ENCODE peak calls at places on chromosomes 11 and 22, in seven cellular contexts. One of them, this sample, is unnamed. For H3K27me3, the result is how much of the 10 kb centered on the place peaks cover.

GRCh38 chr11:16350125-16350524 is 6.2 kb downstream of the SOX6 start:
- DNase-seq in spleen: no peak
- DNase-seq in endodermal cell: no peak
- DNase-seq in left ventricle myocardium inferior: no peak
- DNase-seq in IMR-90: no peak
- DNase-seq in psoas muscle: no peak
- DNase-seq in pancreas: no peak
- DNase-seq in this sample: no peak

GRCh38 chr22:30471616-30472318 is at the start of gene SEC14L3:
- DNase-seq in spleen: no peak
- DNase-seq in endodermal cell: no peak
- DNase-seq in left ventricle myocardium inferior: no peak
- DNase-seq in IMR-90: no peak
- DNase-seq in psoas muscle: no peak
- DNase-seq in pancreas: no peak
- DNase-seq in this sample: no peak

GRCh38 chr22:50119768-50120251 is 30.0 kb downstream of the MOV10L1 start:
- DNase-seq in spleen: no peak
- DNase-seq in endodermal cell: no peak
- DNase-seq in left ventricle myocardium inferior: no peak
- DNase-seq in IMR-90: peak
- DNase-seq in psoas muscle: no peak
- DNase-seq in pancreas: no peak
- DNase-seq in this sample: no peak

GRCh38 chr11:62774407-62774806 is 3.2 kb downstream of the TAF6L start:
- DNase-seq in spleen: no peak
- DNase-seq in endodermal cell: no peak
- DNase-seq in left ventricle myocardium inferior: no peak
- DNase-seq in IMR-90: no peak
- DNase-seq in psoas muscle: no peak
- DNase-seq in pancreas: no peak
- DNase-seq in this sample: no peak

GRCh38 chr11:128508785-128509518 is 78.4 kb downstream of the ETS1 start:
- DNase-seq in spleen: no peak
- DNase-seq in endodermal cell: no peak
- DNase-seq in left ventricle myocardium inferior: no peak
- DNase-seq in IMR-90: peak
- DNase-seq in psoas muscle: no peak
- DNase-seq in pancreas: no peak
- DNase-seq in this sample: no peak

GRCh38 chr11:130513132-130513531 is 64.7 kb downstream of the ADAMTS15 start:
- DNase-seq in spleen: no peak
- DNase-seq in endodermal cell: no peak
- DNase-seq in left ventricle myocardium inferior: peak
- DNase-seq in IMR-90: no peak
- DNase-seq in psoas muscle: peak
- DNase-seq in pancreas: no peak
- DNase-seq in this sample: no peak

GRCh38 chr11:6315811-6316425 is 4.4 kb downstream of the CAVIN3 start:
- DNase-seq in spleen: peak
- DNase-seq in endodermal cell: peak
- DNase-seq in left ventricle myocardium inferior: peak
- DNase-seq in IMR-90: peak
- DNase-seq in psoas muscle: peak
- DNase-seq in pancreas: peak
- DNase-seq in this sample: no peak

GRCh38 chr11:93993747-93994146 is 27.4 kb upstream of the HEPHL1 start:
- DNase-seq in spleen: no peak
- DNase-seq in endodermal cell: no peak
- DNase-seq in left ventricle myocardium inferior: no peak
- DNase-seq in IMR-90: no peak
- DNase-seq in psoas muscle: no peak
- DNase-seq in pancreas: no peak
- DNase-seq in this sample: no peak

GRCh38 chr11:20775331-20775730 is 105.9 kb downstream of the NELL1 start:
- DNase-seq in spleen: no peak
- DNase-seq in endodermal cell: no peak
- DNase-seq in left ventricle myocardium inferior: no peak
- DNase-seq in IMR-90: no peak
- DNase-seq in psoas muscle: no peak
- DNase-seq in pancreas: no peak
- DNase-seq in this sample: no peak

GRCh38 chr11:75505966-75506692 is 19.6 kb downstream of the GDPD5 start:
- DNase-seq in spleen: no peak
- DNase-seq in endodermal cell: no peak
- DNase-seq in left ventricle myocardium inferior: peak
- DNase-seq in IMR-90: no peak
- DNase-seq in psoas muscle: no peak
- DNase-seq in pancreas: no peak
- DNase-seq in this sample: no peak

GRCh38 chr11:93623179-93623578 is 38.3 kb upstream of the CEP295 start:
- DNase-seq in spleen: no peak
- DNase-seq in endodermal cell: peak
- DNase-seq in left ventricle myocardium inferior: no peak
- DNase-seq in IMR-90: no peak
- DNase-seq in psoas muscle: no peak
- DNase-seq in pancreas: no peak
- DNase-seq in this sample: no peak

GRCh38 chr11:120964857-120965256 is 59.0 kb upstream of the TBCEL start:
- DNase-seq in spleen: no peak
- DNase-seq in endodermal cell: no peak
- DNase-seq in left ventricle myocardium inferior: no peak
- DNase-seq in IMR-90: peak
- DNase-seq in psoas muscle: no peak
- DNase-seq in pancreas: no peak
- DNase-seq in this sample: no peak

GRCh38 chr11:114099392-114100178 is 40.1 kb downstream of the ZBTB16 start:
- DNase-seq in spleen: no peak
- DNase-seq in endodermal cell: no peak
- DNase-seq in left ventricle myocardium inferior: no peak
- DNase-seq in IMR-90: no peak
- DNase-seq in psoas muscle: peak
- DNase-seq in pancreas: no peak
- DNase-seq in this sample: no peak

GRCh38 chr11:35458846-35459245 is 39.5 kb upstream of the SLC1A2 start:
- DNase-seq in spleen: no peak
- DNase-seq in endodermal cell: no peak
- DNase-seq in left ventricle myocardium inferior: no peak
- DNase-seq in IMR-90: no peak
- DNase-seq in psoas muscle: no peak
- DNase-seq in pancreas: no peak
- DNase-seq in this sample: no peak

GRCh38 chr11:117226388-117227385 is 5.2 kb downstream of the PCSK7 start:
- DNase-seq in spleen: no peak
- DNase-seq in endodermal cell: peak
- DNase-seq in left ventricle myocardium inferior: no peak
- DNase-seq in IMR-90: peak
- DNase-seq in psoas muscle: no peak
- DNase-seq in pancreas: no peak
- DNase-seq in this sample: peak

GRCh38 chr11:27697679-27698275 is 2.5 kb downstream of the BDNF start:
- DNase-seq in spleen: no peak
- DNase-seq in endodermal cell: no peak
- DNase-seq in left ventricle myocardium inferior: no peak
- DNase-seq in IMR-90: no peak
- DNase-seq in psoas muscle: no peak
- DNase-seq in pancreas: no peak
- DNase-seq in this sample: no peak

GRCh38 chr11:119684361-119685072 is 44.5 kb downstream of the NECTIN1 start:
- DNase-seq in spleen: no peak
- DNase-seq in endodermal cell: peak
- DNase-seq in left ventricle myocardium inferior: no peak
- DNase-seq in IMR-90: peak
- DNase-seq in psoas muscle: no peak
- DNase-seq in pancreas: no peak
- DNase-seq in this sample: no peak

GRCh38 chr11:110000045-110000502 is 93.1 kb upstream of the ZC3H12C start:
- DNase-seq in spleen: no peak
- DNase-seq in endodermal cell: no peak
- DNase-seq in left ventricle myocardium inferior: no peak
- DNase-seq in IMR-90: peak
- DNase-seq in psoas muscle: no peak
- DNase-seq in pancreas: no peak
- DNase-seq in this sample: no peak

GRCh38 chr11:27158763-27159679 is 118.4 kb downstream of the BBOX1 start:
- DNase-seq in spleen: no peak
- DNase-seq in endodermal cell: peak
- DNase-seq in left ventricle myocardium inferior: no peak
- DNase-seq in IMR-90: peak
- DNase-seq in psoas muscle: peak
- DNase-seq in pancreas: no peak
- DNase-seq in this sample: peak

GRCh38 chr11:63951779-63952536 is 13.2 kb downstream of the NAA40 start:
- DNase-seq in spleen: no peak
- DNase-seq in endodermal cell: no peak
- DNase-seq in left ventricle myocardium inferior: no peak
- DNase-seq in IMR-90: no peak
- DNase-seq in psoas muscle: no peak
- DNase-seq in pancreas: no peak
- DNase-seq in this sample: no peak

GRCh38 chr11:34405079-34405858 is 33.5 kb upstream of the CAT start:
- DNase-seq in spleen: no peak
- DNase-seq in endodermal cell: no peak
- DNase-seq in left ventricle myocardium inferior: no peak
- DNase-seq in IMR-90: no peak
- DNase-seq in psoas muscle: no peak
- DNase-seq in pancreas: no peak
- DNase-seq in this sample: no peak

GRCh38 chr11:13310443-13310842 is 32.9 kb downstream of the BMAL1 start:
- DNase-seq in spleen: no peak
- DNase-seq in endodermal cell: no peak
- DNase-seq in left ventricle myocardium inferior: no peak
- DNase-seq in IMR-90: no peak
- DNase-seq in psoas muscle: no peak
- DNase-seq in pancreas: no peak
- DNase-seq in this sample: no peak
- H3K4me3 ChIP-seq in spleen: no peak
- H3K4me3 ChIP-seq in endodermal cell: no peak
- H3K4me3 ChIP-seq in left ventricle myocardium inferior: no peak
- H3K4me3 ChIP-seq in IMR-90: no peak
- H3K4me3 ChIP-seq in psoas muscle: no peak
- H3K4me3 ChIP-seq in pancreas: no peak
- H3K4me3 ChIP-seq in this sample: no peak

GRCh38 chr11:57322881-57323467 is 1.8 kb downstream of the TNKS1BP1 start:
- DNase-seq in spleen: no peak
- DNase-seq in endodermal cell: no peak
- DNase-seq in left ventricle myocardium inferior: no peak
- DNase-seq in IMR-90: no peak
- DNase-seq in psoas muscle: peak
- DNase-seq in pancreas: no peak
- DNase-seq in this sample: no peak
- H3K27ac ChIP-seq in spleen: peak
- H3K27ac ChIP-seq in endodermal cell: peak
- H3K27ac ChIP-seq in left ventricle myocardium inferior: peak
- H3K27ac ChIP-seq in IMR-90: peak
- H3K27ac ChIP-seq in psoas muscle: peak
- H3K27ac ChIP-seq in pancreas: peak
- H3K27ac ChIP-seq in this sample: no peak

GRCh38 chr11:70928854-70929598 is 323.4 kb downstream of the SHANK2 start:
- DNase-seq in spleen: no peak
- DNase-seq in endodermal cell: peak
- DNase-seq in left ventricle myocardium inferior: no peak
- DNase-seq in IMR-90: no peak
- DNase-seq in psoas muscle: peak
- DNase-seq in pancreas: no peak
- DNase-seq in this sample: no peak

GRCh38 chr11:70925238-70925637 is 327.1 kb downstream of the SHANK2 start:
- DNase-seq in spleen: no peak
- DNase-seq in endodermal cell: no peak
- DNase-seq in left ventricle myocardium inferior: no peak
- DNase-seq in IMR-90: no peak
- DNase-seq in psoas muscle: no peak
- DNase-seq in pancreas: no peak
- DNase-seq in this sample: no peak

GRCh38 chr11:70926543-70926942 is 325.8 kb downstream of the SHANK2 start:
- DNase-seq in spleen: no peak
- DNase-seq in endodermal cell: no peak
- DNase-seq in left ventricle myocardium inferior: no peak
- DNase-seq in IMR-90: no peak
- DNase-seq in psoas muscle: no peak
- DNase-seq in pancreas: no peak
- DNase-seq in this sample: no peak

GRCh38 chr11:70921804-70922203 is 330.6 kb downstream of the SHANK2 start:
- DNase-seq in spleen: no peak
- DNase-seq in endodermal cell: no peak
- DNase-seq in left ventricle myocardium inferior: no peak
- DNase-seq in IMR-90: no peak
- DNase-seq in psoas muscle: no peak
- DNase-seq in pancreas: no peak
- DNase-seq in this sample: no peak

DNA sequence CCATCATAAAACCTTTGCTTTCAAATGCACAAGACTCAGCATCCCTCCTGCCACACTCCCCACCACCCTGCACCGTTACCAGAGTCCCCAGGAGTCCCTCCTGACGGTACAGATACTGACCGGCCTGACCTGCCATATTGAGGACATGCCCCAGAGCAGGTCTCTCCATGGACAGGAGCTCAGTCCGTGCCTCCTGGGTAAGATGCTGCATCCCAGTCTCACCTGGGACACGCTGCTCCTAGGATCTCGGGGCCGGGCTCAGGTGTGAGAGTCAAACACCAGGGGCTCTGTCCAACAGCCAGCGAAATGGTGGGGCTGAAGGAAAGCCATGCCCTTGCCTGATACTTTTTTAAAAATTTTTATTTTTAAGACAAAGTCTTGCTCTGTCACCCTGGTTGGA is 328.3 kb downstream of the SHANK2 start:
- DNase-seq in spleen: no peak
- DNase-seq in endodermal cell: no peak
- DNase-seq in left ventricle myocardium inferior: no peak
- DNase-seq in IMR-90: no peak
- DNase-seq in psoas muscle: no peak
- DNase-seq in pancreas: no peak
- DNase-seq in this sample: no peak
- H3K27me3 ChIP-seq in spleen: under half
- H3K27me3 ChIP-seq in endodermal cell: under half
- H3K27me3 ChIP-seq in left ventricle myocardium inferior: under half
- H3K27me3 ChIP-seq in IMR-90: under half
- H3K27me3 ChIP-seq in psoas muscle: under half
- H3K27me3 ChIP-seq in pancreas: under half
- H3K27me3 ChIP-seq in this sample: under half

GRCh38 chr22:21640810-21641209 is 1.3 kb upstream of the SDF2L1 start:
- DNase-seq in spleen: no peak
- DNase-seq in endodermal cell: no peak
- DNase-seq in left ventricle myocardium inferior: no peak
- DNase-seq in IMR-90: no peak
- DNase-seq in psoas muscle: no peak
- DNase-seq in pancreas: no peak
- DNase-seq in this sample: no peak

GRCh38 chr22:21641417-21641794 is 696 bp upstream of the SDF2L1 start:
- DNase-seq in spleen: no peak
- DNase-seq in endodermal cell: peak
- DNase-seq in left ventricle myocardium inferior: no peak
- DNase-seq in IMR-90: peak
- DNase-seq in psoas muscle: peak
- DNase-seq in pancreas: no peak
- DNase-seq in this sample: no peak

GRCh38 chr22:21642584-21643448 is 714 bp downstream of the SDF2L1 start:
- DNase-seq in spleen: peak
- DNase-seq in endodermal cell: peak
- DNase-seq in left ventricle myocardium inferior: no peak
- DNase-seq in IMR-90: peak
- DNase-seq in psoas muscle: peak
- DNase-seq in pancreas: peak
- DNase-seq in this sample: no peak

GRCh38 chr22:21641795-21642583 is at the start of gene SDF2L1:
- DNase-seq in spleen: peak
- DNase-seq in endodermal cell: peak
- DNase-seq in left ventricle myocardium inferior: peak
- DNase-seq in IMR-90: peak
- DNase-seq in psoas muscle: peak
- DNase-seq in pancreas: peak
- DNase-seq in this sample: peak

GRCh38 chr22:21643533-21644357 is 1.6 kb downstream of the SDF2L1 start:
- DNase-seq in spleen: no peak
- DNase-seq in endodermal cell: no peak
- DNase-seq in left ventricle myocardium inferior: no peak
- DNase-seq in IMR-90: no peak
- DNase-seq in psoas muscle: no peak
- DNase-seq in pancreas: no peak
- DNase-seq in this sample: no peak
- H3K4me3 ChIP-seq in spleen: no peak
- H3K4me3 ChIP-seq in endodermal cell: peak
- H3K4me3 ChIP-seq in left ventricle myocardium inferior: peak
- H3K4me3 ChIP-seq in IMR-90: no peak
- H3K4me3 ChIP-seq in psoas muscle: peak
- H3K4me3 ChIP-seq in pancreas: peak
- H3K4me3 ChIP-seq in this sample: no peak

This sample was measured in iPS DF 6.9.